ENCODE peak calls at places on chromosomes 6 and 20, in seven cellular contexts. One of them, this sample, is unnamed.
A peak's percentile ranks its signal among the peaks of the same experiment; 100 is the strongest.

GRCh38 chr6:131917318-131917717 is 33.9 kb downstream of the CCN2 start:
- DNase-seq in fibroblast of gingiva: no peak
- DNase-seq in epithelial cell of esophagus: no peak
- DNase-seq in stimulated activated CD4-positive, alpha-beta T cell treated with anti-CD3 and anti-CD28 coated beads, Interleukin-15, amount 100 ng/mL, for 1 hour: no peak
- DNase-seq in activated CD8-positive, alpha-beta memory T cell treated with anti-CD3 and anti-CD28 coated beads, Interleukin-2, amount 50 U/mL, for 48 hours: no peak
- DNase-seq in fibroblast of lung: peak; percentile 81
- DNase-seq in nephron progenitor cell: no peak
- DNase-seq in this sample: peak; percentile 81

GRCh38 chr6:113381957-113382356 is 475.2 kb upstream of the MARCKS start:
- DNase-seq in epithelial cell of esophagus: peak; percentile 48
- DNase-seq in fibroblast of gingiva: peak; percentile 82
- DNase-seq in stimulated activated CD4-positive, alpha-beta T cell treated with anti-CD3 and anti-CD28 coated beads, Interleukin-15, amount 100 ng/mL, for 1 hour: no peak
- DNase-seq in activated CD8-positive, alpha-beta memory T cell treated with anti-CD3 and anti-CD28 coated beads, Interleukin-2, amount 50 U/mL, for 48 hours: no peak
- DNase-seq in fibroblast of lung: peak; percentile 84
- DNase-seq in nephron progenitor cell: no peak
- DNase-seq in this sample: peak; percentile 77

GRCh38 chr20:32582659-32583580 is 2.2 kb downstream of the NOL4L start:
- DNase-seq in fibroblast of gingiva: no peak
- DNase-seq in stimulated activated CD4-positive, alpha-beta T cell treated with anti-CD3 and anti-CD28 coated beads, Interleukin-15, amount 100 ng/mL, for 1 hour: no peak
- DNase-seq in fibroblast of lung: peak; percentile 27
- DNase-seq in epithelial cell of esophagus: no peak
- DNase-seq in activated CD8-positive, alpha-beta memory T cell treated with anti-CD3 and anti-CD28 coated beads, Interleukin-2, amount 50 U/mL, for 48 hours: peak; percentile 66
- DNase-seq in nephron progenitor cell: peak; percentile 71
- DNase-seq in this sample: peak; percentile 51

GRCh38 chr6:35086636-35087360 is 54.3 kb downstream of the TCP11 start:
- DNase-seq in fibroblast of lung: no peak
- DNase-seq in epithelial cell of esophagus: no peak
- DNase-seq in fibroblast of gingiva: no peak
- DNase-seq in stimulated activated CD4-positive, alpha-beta T cell treated with anti-CD3 and anti-CD28 coated beads, Interleukin-15, amount 100 ng/mL, for 1 hour: no peak
- DNase-seq in nephron progenitor cell: no peak
- DNase-seq in activated CD8-positive, alpha-beta memory T cell treated with anti-CD3 and anti-CD28 coated beads, Interleukin-2, amount 50 U/mL, for 48 hours: peak; percentile 30
- DNase-seq in this sample: no peak

GRCh38 chr20:25336561-25337422 is 53.8 kb downstream of the ABHD12 start:
- DNase-seq in fibroblast of gingiva: peak; percentile 32
- DNase-seq in stimulated activated CD4-positive, alpha-beta T cell treated with anti-CD3 and anti-CD28 coated beads, Interleukin-15, amount 100 ng/mL, for 1 hour: no peak
- DNase-seq in epithelial cell of esophagus: peak; percentile 81
- DNase-seq in activated CD8-positive, alpha-beta memory T cell treated with anti-CD3 and anti-CD28 coated beads, Interleukin-2, amount 50 U/mL, for 48 hours: no peak
- DNase-seq in nephron progenitor cell: no peak
- DNase-seq in fibroblast of lung: peak; percentile 45
- DNase-seq in this sample: peak; percentile 55

GRCh38 chr6:87045521-87046075 is 49.3 kb downstream of the CGA start:
- DNase-seq in activated CD8-positive, alpha-beta memory T cell treated with anti-CD3 and anti-CD28 coated beads, Interleukin-2, amount 50 U/mL, for 48 hours: no peak
- DNase-seq in epithelial cell of esophagus: no peak
- DNase-seq in fibroblast of lung: no peak
- DNase-seq in fibroblast of gingiva: no peak
- DNase-seq in stimulated activated CD4-positive, alpha-beta T cell treated with anti-CD3 and anti-CD28 coated beads, Interleukin-15, amount 100 ng/mL, for 1 hour: no peak
- DNase-seq in nephron progenitor cell: no peak
- DNase-seq in this sample: no peak

GRCh38 chr6:5034736-5035135 is 30.9 kb upstream of the RPP40 start:
- DNase-seq in fibroblast of gingiva: no peak
- DNase-seq in fibroblast of lung: no peak
- DNase-seq in stimulated activated CD4-positive, alpha-beta T cell treated with anti-CD3 and anti-CD28 coated beads, Interleukin-15, amount 100 ng/mL, for 1 hour: no peak
- DNase-seq in activated CD8-positive, alpha-beta memory T cell treated with anti-CD3 and anti-CD28 coated beads, Interleukin-2, amount 50 U/mL, for 48 hours: no peak
- DNase-seq in nephron progenitor cell: no peak
- DNase-seq in epithelial cell of esophagus: peak; percentile 87
- DNase-seq in this sample: no peak

GRCh38 chr20:29299811-29300578 is 1957.5 kb upstream of the DEFB115 start:
- DNase-seq in stimulated activated CD4-positive, alpha-beta T cell treated with anti-CD3 and anti-CD28 coated beads, Interleukin-15, amount 100 ng/mL, for 1 hour: no peak
- DNase-seq in epithelial cell of esophagus: no peak
- DNase-seq in fibroblast of lung: no peak
- DNase-seq in activated CD8-positive, alpha-beta memory T cell treated with anti-CD3 and anti-CD28 coated beads, Interleukin-2, amount 50 U/mL, for 48 hours: no peak
- DNase-seq in fibroblast of gingiva: no peak
- DNase-seq in nephron progenitor cell: no peak
- DNase-seq in this sample: no peak

GRCh38 chr6:148177589-148178233 is 164.9 kb upstream of the SASH1 start:
- DNase-seq in stimulated activated CD4-positive, alpha-beta T cell treated with anti-CD3 and anti-CD28 coated beads, Interleukin-15, amount 100 ng/mL, for 1 hour: no peak
- DNase-seq in epithelial cell of esophagus: peak; percentile 66
- DNase-seq in fibroblast of lung: peak; percentile 36
- DNase-seq in nephron progenitor cell: peak; percentile 58
- DNase-seq in activated CD8-positive, alpha-beta memory T cell treated with anti-CD3 and anti-CD28 coated beads, Interleukin-2, amount 50 U/mL, for 48 hours: peak; percentile 60
- DNase-seq in fibroblast of gingiva: peak; percentile 39
- DNase-seq in this sample: peak; percentile 59

GRCh38 chr6:25717856-25718740 is 36.4 kb upstream of the SLC17A4 start:
- DNase-seq in stimulated activated CD4-positive, alpha-beta T cell treated with anti-CD3 and anti-CD28 coated beads, Interleukin-15, amount 100 ng/mL, for 1 hour: no peak
- DNase-seq in activated CD8-positive, alpha-beta memory T cell treated with anti-CD3 and anti-CD28 coated beads, Interleukin-2, amount 50 U/mL, for 48 hours: no peak
- DNase-seq in nephron progenitor cell: no peak
- DNase-seq in epithelial cell of esophagus: peak; percentile 42
- DNase-seq in fibroblast of lung: peak; percentile 14
- DNase-seq in fibroblast of gingiva: peak; percentile 10
- DNase-seq in this sample: peak; percentile 60

GRCh38 chr20:1466211-1467081 is at the start of gene NSFL1C:
- DNase-seq in stimulated activated CD4-positive, alpha-beta T cell treated with anti-CD3 and anti-CD28 coated beads, Interleukin-15, amount 100 ng/mL, for 1 hour: peak; percentile 98
- DNase-seq in fibroblast of gingiva: peak; percentile 94
- DNase-seq in fibroblast of lung: peak; percentile 93
- DNase-seq in activated CD8-positive, alpha-beta memory T cell treated with anti-CD3 and anti-CD28 coated beads, Interleukin-2, amount 50 U/mL, for 48 hours: peak; percentile 99
- DNase-seq in nephron progenitor cell: peak; percentile 99
- DNase-seq in epithelial cell of esophagus: peak; percentile 98
- DNase-seq in this sample: peak; percentile 99

GRCh38 chr6:134138226-134138975 is 86.0 kb upstream of the SLC2A12 start:
- DNase-seq in activated CD8-positive, alpha-beta memory T cell treated with anti-CD3 and anti-CD28 coated beads, Interleukin-2, amount 50 U/mL, for 48 hours: no peak
- DNase-seq in epithelial cell of esophagus: no peak
- DNase-seq in stimulated activated CD4-positive, alpha-beta T cell treated with anti-CD3 and anti-CD28 coated beads, Interleukin-15, amount 100 ng/mL, for 1 hour: no peak
- DNase-seq in nephron progenitor cell: no peak
- DNase-seq in fibroblast of lung: no peak
- DNase-seq in fibroblast of gingiva: peak; percentile 81
- DNase-seq in this sample: no peak

GRCh38 chr6:1700283-1700967 is 90.7 kb downstream of the FOXC1 start:
- DNase-seq in stimulated activated CD4-positive, alpha-beta T cell treated with anti-CD3 and anti-CD28 coated beads, Interleukin-15, amount 100 ng/mL, for 1 hour: no peak
- DNase-seq in nephron progenitor cell: no peak
- DNase-seq in fibroblast of lung: no peak
- DNase-seq in epithelial cell of esophagus: no peak
- DNase-seq in activated CD8-positive, alpha-beta memory T cell treated with anti-CD3 and anti-CD28 coated beads, Interleukin-2, amount 50 U/mL, for 48 hours: no peak
- DNase-seq in fibroblast of gingiva: no peak
- DNase-seq in this sample: no peak

GRCh38 chr6:29736563-29736962 is 13.3 kb downstream of the HLA-F start:
- DNase-seq in activated CD8-positive, alpha-beta memory T cell treated with anti-CD3 and anti-CD28 coated beads, Interleukin-2, amount 50 U/mL, for 48 hours: no peak
- DNase-seq in fibroblast of gingiva: no peak
- DNase-seq in epithelial cell of esophagus: no peak
- DNase-seq in stimulated activated CD4-positive, alpha-beta T cell treated with anti-CD3 and anti-CD28 coated beads, Interleukin-15, amount 100 ng/mL, for 1 hour: no peak
- DNase-seq in fibroblast of lung: no peak
- DNase-seq in nephron progenitor cell: no peak
- DNase-seq in this sample: no peak

GRCh38 chr20:23043376-23043775 is 6.1 kb downstream of the THBD start:
- DNase-seq in fibroblast of lung: no peak
- DNase-seq in stimulated activated CD4-positive, alpha-beta T cell treated with anti-CD3 and anti-CD28 coated beads, Interleukin-15, amount 100 ng/mL, for 1 hour: no peak
- DNase-seq in activated CD8-positive, alpha-beta memory T cell treated with anti-CD3 and anti-CD28 coated beads, Interleukin-2, amount 50 U/mL, for 48 hours: no peak
- DNase-seq in epithelial cell of esophagus: no peak
- DNase-seq in fibroblast of gingiva: no peak
- DNase-seq in nephron progenitor cell: no peak
- DNase-seq in this sample: no peak

GRCh38 chr20:1764136-1765033 is 106.8 kb upstream of the SIRPG start:
- DNase-seq in fibroblast of gingiva: peak; percentile 78
- DNase-seq in nephron progenitor cell: peak; percentile 77
- DNase-seq in epithelial cell of esophagus: peak; percentile 88
- DNase-seq in stimulated activated CD4-positive, alpha-beta T cell treated with anti-CD3 and anti-CD28 coated beads, Interleukin-15, amount 100 ng/mL, for 1 hour: peak; percentile 20
- DNase-seq in fibroblast of lung: peak; percentile 80
- DNase-seq in activated CD8-positive, alpha-beta memory T cell treated with anti-CD3 and anti-CD28 coated beads, Interleukin-2, amount 50 U/mL, for 48 hours: peak; percentile 71
- DNase-seq in this sample: peak; percentile 90

GRCh38 chr6:170443151-170443662 is 109.9 kb downstream of the PSMB1 start:
- DNase-seq in nephron progenitor cell: no peak
- DNase-seq in activated CD8-positive, alpha-beta memory T cell treated with anti-CD3 and anti-CD28 coated beads, Interleukin-2, amount 50 U/mL, for 48 hours: peak; percentile 37
- DNase-seq in fibroblast of gingiva: no peak
- DNase-seq in stimulated activated CD4-positive, alpha-beta T cell treated with anti-CD3 and anti-CD28 coated beads, Interleukin-15, amount 100 ng/mL, for 1 hour: no peak
- DNase-seq in fibroblast of lung: no peak
- DNase-seq in epithelial cell of esophagus: no peak
- DNase-seq in this sample: no peak

GRCh38 chr20:11894072-11894471 is 23.6 kb upstream of the BTBD3 start:
- DNase-seq in nephron progenitor cell: no peak
- DNase-seq in fibroblast of gingiva: no peak
- DNase-seq in epithelial cell of esophagus: peak; percentile 74
- DNase-seq in activated CD8-positive, alpha-beta memory T cell treated with anti-CD3 and anti-CD28 coated beads, Interleukin-2, amount 50 U/mL, for 48 hours: no peak
- DNase-seq in stimulated activated CD4-positive, alpha-beta T cell treated with anti-CD3 and anti-CD28 coated beads, Interleukin-15, amount 100 ng/mL, for 1 hour: no peak
- DNase-seq in fibroblast of lung: no peak
- DNase-seq in this sample: no peak

GRCh38 chr20:48767269-48767960 is 60.4 kb downstream of the PREX1 start:
- DNase-seq in activated CD8-positive, alpha-beta memory T cell treated with anti-CD3 and anti-CD28 coated beads, Interleukin-2, amount 50 U/mL, for 48 hours: no peak
- DNase-seq in fibroblast of gingiva: no peak
- DNase-seq in stimulated activated CD4-positive, alpha-beta T cell treated with anti-CD3 and anti-CD28 coated beads, Interleukin-15, amount 100 ng/mL, for 1 hour: no peak
- DNase-seq in fibroblast of lung: no peak
- DNase-seq in nephron progenitor cell: no peak
- DNase-seq in epithelial cell of esophagus: no peak
- DNase-seq in this sample: no peak

GRCh38 chr6:32183483-32184083 is 470 bp downstream of the AGER start:
- DNase-seq in nephron progenitor cell: no peak
- DNase-seq in fibroblast of lung: no peak
- DNase-seq in fibroblast of gingiva: no peak
- DNase-seq in activated CD8-positive, alpha-beta memory T cell treated with anti-CD3 and anti-CD28 coated beads, Interleukin-2, amount 50 U/mL, for 48 hours: no peak
- DNase-seq in stimulated activated CD4-positive, alpha-beta T cell treated with anti-CD3 and anti-CD28 coated beads, Interleukin-15, amount 100 ng/mL, for 1 hour: no peak
- DNase-seq in epithelial cell of esophagus: no peak
- DNase-seq in this sample: no peak

GRCh38 chr20:16241911-16242310 is 331.3 kb downstream of the KIF16B start:
- DNase-seq in stimulated activated CD4-positive, alpha-beta T cell treated with anti-CD3 and anti-CD28 coated beads, Interleukin-15, amount 100 ng/mL, for 1 hour: no peak
- DNase-seq in epithelial cell of esophagus: peak; percentile 5
- DNase-seq in fibroblast of gingiva: no peak
- DNase-seq in nephron progenitor cell: no peak
- DNase-seq in activated CD8-positive, alpha-beta memory T cell treated with anti-CD3 and anti-CD28 coated beads, Interleukin-2, amount 50 U/mL, for 48 hours: no peak
- DNase-seq in fibroblast of lung: no peak
- DNase-seq in this sample: no peak

This sample was measured in astrocyte of the hippocampus.